ENCODE peak calls at places on chromosome 7, in four cellular contexts. F is fibroblast of the aortic adventitia, K is SHP77, I is testis. E is an unnamed sample.

GRCh38 chr7:366171-366916 is 76.4 kb downstream of the FOXL3 start:
- DNase-seq in F (no peak), I (no peak), K (no peak), E (peak; percentile 12)

GRCh38 chr7:74365320-74366022 is 76.3 kb downstream of the CLIP2 start:
- DNase-seq in K (peak; percentile 82), F (peak; percentile 21), I (peak; percentile 88), E (peak; percentile 96)

GRCh38 chr7:121401896-121402295 is 5.8 kb upstream of the FAM3C start:
- DNase-seq in I (no peak), F (peak; percentile 15), K (no peak), E (no peak)

GRCh38 chr7:142385528-142386340 is 127.9 kb upstream of the PRSS58 start:
- DNase-seq in I (peak; percentile 53), K (no peak), F (peak; percentile 79), E (peak; percentile 59)

GRCh38 chr7:135650831-135651573 is 11.3 kb upstream of the STMP1 start:
- DNase-seq in I (no peak), K (no peak), F (peak; percentile 35), E (peak; percentile 48)

GRCh38 chr7:17302575-17303142 is 4.2 kb downstream of the AHR start:
- DNase-seq in K (peak; percentile 61), I (no peak), F (peak; percentile 62), E (no peak)

GRCh38 chr7:71733108-71733870 is 601.3 kb downstream of the GALNT17 start:
- DNase-seq in I (peak; percentile 95), K (peak; percentile 51), F (peak; percentile 48), E (peak; percentile 95)

GRCh38 chr7:152887191-152887590 is 127.6 kb downstream of the ACTR3B start:
- DNase-seq in K (no peak), I (no peak), F (no peak), E (peak; percentile 62)

GRCh38 chr7:139482122-139482521 is 1.4 kb downstream of the KLRG2 start:
- DNase-seq in I (no peak), F (no peak), K (no peak), E (no peak)

GRCh38 chr7:158345731-158346130 is 241.9 kb downstream of the PTPRN2 start:
- DNase-seq in K (no peak), F (no peak), I (peak; percentile 7), E (peak; percentile 4)

GRCh38 chr7:87474533-87475358 is 734 bp downstream of the ABCB4 start:
- DNase-seq in K (no peak), I (peak; percentile 15), F (peak; percentile 9), E (no peak)

GRCh38 chr7:25246306-25246705 is 18.0 kb upstream of the NPVF start:
- DNase-seq in I (no peak), F (no peak), K (no peak), E (no peak)

GRCh38 chr7:36871863-36872262 is 147.6 kb upstream of the AOAH start:
- DNase-seq in F (no peak), K (no peak), I (no peak), E (no peak)

GRCh38 chr7:26815452-26815851 is 48.9 kb downstream of the SKAP2 start:
- DNase-seq in F (no peak), K (no peak), I (no peak), E (no peak)

GRCh38 chr7:149669121-149669818 is 104.1 kb downstream of the ZNF467 start:
- DNase-seq in K (no peak), I (no peak), F (peak; percentile 68), E (no peak)

E was measured in posterior cingulate gyrus.